ENCODE peak calls at places on chromosomes 16 and 17, in six cellular contexts. Q is IMR-90, U is neuronal stem cell, E is H9, Z is H1, R is mesenchymal stem cell. P is an unnamed sample.

GRCh38 chr17:63550816-63551639 is 751 bp downstream of the DCAF7 start:
- DNase-seq in Q (peak; percentile 29), U (peak; percentile 48), E (peak; percentile 69), Z (peak; percentile 51), R (peak; percentile 76), P (peak; percentile 65)

GRCh38 chr16:71542377-71542776 is 16.2 kb downstream of the CHST4 start:
- DNase-seq in Q (peak; percentile 6), U (peak; percentile 56), E (peak; percentile 83), Z (peak; percentile 89), R (peak; percentile 20), P (peak; percentile 82)

GRCh38 chr17:41785876-41786226 is 660 bp downstream of the JUP start:
- DNase-seq in Q (no peak), U (no peak), E (peak; percentile 87), Z (peak; percentile 76), R (no peak), P (peak; percentile 80)

GRCh38 chr16:30741461-30741914 is 6.7 kb upstream of the PHKG2 start:
- DNase-seq in Q (peak; percentile 92), U (no peak), E (peak; percentile 63), Z (no peak), R (peak; percentile 92), P (peak; percentile 96)

GRCh38 chr16:10610499-10611184 is 30.2 kb upstream of the EMP2 start:
- DNase-seq in Q (no peak), U (no peak), E (no peak), Z (no peak), R (no peak), P (no peak)

GRCh38 chr17:41914358-41914766 is 4.4 kb downstream of the ACLY start:
- DNase-seq in Q (peak; percentile 24), U (no peak), E (no peak), Z (no peak), R (peak; percentile 48), P (peak; percentile 36)

GRCh38 chr17:10844667-10845387 is 6.9 kb upstream of the PIRT start:
- DNase-seq in Q (peak; percentile 53), U (peak; percentile 58), E (peak; percentile 90), Z (peak; percentile 81), R (peak; percentile 57), P (peak; percentile 83)

GRCh38 chr16:55480228-55480655 is 1.2 kb downstream of the MMP2 start:
- DNase-seq in Q (peak; percentile 93), U (no peak), E (peak; percentile 46), Z (peak; percentile 63), R (peak; percentile 93), P (peak; percentile 53)

GRCh38 chr16:30660424-30661251 is 2.4 kb downstream of the FBRS start:
- DNase-seq in Q (peak; percentile 58), U (no peak), E (no peak), Z (no peak), R (peak; percentile 53), P (no peak)

GRCh38 chr16:50151322-50151721 is 1.8 kb upstream of the TENT4B start:
- DNase-seq in Q (no peak), U (no peak), E (no peak), Z (no peak), R (no peak), P (no peak)

GRCh38 chr16:64996641-64997040 is 125.2 kb downstream of the CDH11 start:
- DNase-seq in Q (no peak), U (no peak), E (no peak), Z (no peak), R (no peak), P (no peak)

GRCh38 chr17:68455756-68456528 is 1.4 kb downstream of the WIPI1 start:
- DNase-seq in Q (peak; percentile 89), U (no peak), E (no peak), Z (no peak), R (peak; percentile 82), P (peak; percentile 27)

GRCh38 chr17:30237296-30238002 is 2.0 kb upstream of the SLC6A4 start:
- DNase-seq in Q (no peak), U (no peak), E (no peak), Z (peak; percentile 57), R (no peak), P (no peak)

GRCh38 chr16:80174416-80174815 is 366.4 kb upstream of the DYNLRB2 start:
- DNase-seq in Q (peak; percentile 89), U (no peak), E (no peak), Z (no peak), R (peak; percentile 79), P (peak; percentile 21)

GRCh38 chr16:57603110-57604024 is 25.1 kb upstream of the ADGRG1 start:
- DNase-seq in Q (no peak), U (no peak), E (no peak), Z (no peak), R (no peak), P (no peak)

GRCh38 chr16:55861288-55861687 is 13.9 kb downstream of the CES5A start:
- DNase-seq in Q (no peak), U (no peak), E (no peak), Z (no peak), R (no peak), P (no peak)

GRCh38 chr17:67180275-67180674 is 64.7 kb downstream of the HELZ start:
- DNase-seq in Q (no peak), U (no peak), E (no peak), Z (no peak), R (peak; percentile 60), P (no peak)

GRCh38 chr16:86517652-86518258 is 7.4 kb downstream of the FOXF1 start:
- DNase-seq in Q (peak; percentile 88), U (peak; percentile 51), E (peak; percentile 80), Z (peak; percentile 82), R (peak; percentile 88), P (peak; percentile 79)

GRCh38 chr17:1447061-1447460 is 9.0 kb downstream of the CRK start:
- DNase-seq in Q (no peak), U (no peak), E (no peak), Z (no peak), R (peak; percentile 41), P (no peak)

GRCh38 chr16:71263581-71263980 is 25.6 kb downstream of the CMTR2 start:
- DNase-seq in Q (no peak), U (no peak), E (no peak), Z (no peak), R (no peak), P (no peak)

GRCh38 chr16:46974352-46974751 is 878 bp upstream of the DNAJA2 start:
- DNase-seq in Q (no peak), U (no peak), E (no peak), Z (no peak), R (peak; percentile 22), P (peak; percentile 34)

GRCh38 chr17:2172447-2172938 is 117.6 kb downstream of the HIC1 start:
- DNase-seq in Q (peak; percentile 92), U (no peak), E (no peak), Z (no peak), R (no peak), P (peak; percentile 57)

GRCh38 chr16:22373662-22374310 is 633 bp downstream of the CDR2 start:
- DNase-seq in Q (no peak), U (peak; percentile 23), E (peak; percentile 38), Z (no peak), R (peak; percentile 43), P (peak; percentile 44)

GRCh38 chr16:67448580-67448979 is 17.7 kb downstream of the HSD11B2 start:
- DNase-seq in Q (no peak), U (no peak), E (no peak), Z (no peak), R (no peak), P (no peak)

GRCh38 chr17:9217151-9218067 is 196.1 kb downstream of the NTN1 start:
- DNase-seq in Q (peak; percentile 62), U (no peak), E (no peak), Z (no peak), R (peak; percentile 75), P (peak; percentile 89)

GRCh38 chr17:80921159-80921558 is 70.5 kb upstream of the CHMP6 start:
- DNase-seq in Q (no peak), U (no peak), E (no peak), Z (no peak), R (no peak), P (no peak)

GRCh38 chr17:41061969-41062368 is 2.1 kb upstream of the KRTAP2-3 start:
- DNase-seq in Q (peak; percentile 97), U (no peak), E (no peak), Z (no peak), R (peak; percentile 70), P (peak; percentile 10)

GRCh38 chr17:81815646-81815985 is 11.7 kb downstream of the GCGR start:
- DNase-seq in Q (no peak), U (no peak), E (no peak), Z (no peak), R (no peak), P (no peak)

GRCh38 chr17:27952366-27952765 is 59.2 kb upstream of the LYRM9 start:
- DNase-seq in Q (no peak), U (no peak), E (no peak), Z (no peak), R (no peak), P (no peak)

GRCh38 chr17:31394544-31394943 is 3.1 kb downstream of the RAB11FIP4 start:
- DNase-seq in Q (peak; percentile 77), U (peak; percentile 72), E (peak; percentile 85), Z (peak; percentile 88), R (peak; percentile 69), P (peak; percentile 80)

GRCh38 chr17:60901222-60901621 is 223.6 kb downstream of the BCAS3 start:
- DNase-seq in Q (peak; percentile 25), U (no peak), E (no peak), Z (no peak), R (no peak), P (no peak)

GRCh38 chr16:8641671-8642070 is 20.2 kb downstream of the METTL22 start:
- DNase-seq in Q (no peak), U (no peak), E (no peak), Z (no peak), R (no peak), P (no peak)

GRCh38 chr16:25192096-25192495 is 24.7 kb upstream of the AQP8 start:
- DNase-seq in Q (peak; percentile 19), U (no peak), E (no peak), Z (no peak), R (no peak), P (peak; percentile 15)

GRCh38 chr16:86664518-86665318 is 86.4 kb downstream of the FOXL1 start:
- DNase-seq in Q (peak; percentile 98), U (no peak), E (no peak), Z (no peak), R (peak; percentile 99), P (peak; percentile 68)

GRCh38 chr17:34364741-34365140 is 1.7 kb upstream of the CCL1 start:
- DNase-seq in Q (no peak), U (no peak), E (peak; percentile 13), Z (no peak), R (no peak), P (no peak)

GRCh38 chr16:1002399-1003161 is 21.0 kb downstream of the SOX8 start:
- DNase-seq in Q (peak; percentile 81), U (no peak), E (peak; percentile 46), Z (no peak), R (peak; percentile 80), P (peak; percentile 69)
- H2BK15ac ChIP-seq in Q (no peak overlapping the region), U (peak overlapping the region; percentile 94), E (no peak overlapping the region), Z (no peak overlapping the region), R (no peak overlapping the region), P (no peak overlapping the region)

GRCh38 chr16:53085539-53086450 is 31.0 kb downstream of the CHD9 start:
- DNase-seq in Q (no peak), U (no peak), E (no peak), Z (no peak), R (no peak), P (peak; percentile 57)
- H3K4ac ChIP-seq in Q (peak overlapping the region; percentile 40), U (no peak overlapping the region), E (no peak overlapping the region), Z (no peak overlapping the region), R (no peak overlapping the region), P (peak overlapping the region; percentile 2)

GRCh38 chr16:75058815-75059214 is 57.8 kb downstream of the LDHD start:
- DNase-seq in Q (peak; percentile 43), U (no peak), E (no peak), Z (no peak), R (no peak), P (peak; percentile 57)
- H2BK15ac ChIP-seq in Q (no peak overlapping the region), U (no peak overlapping the region), E (no peak overlapping the region), Z (no peak overlapping the region), R (no peak overlapping the region), P (no peak overlapping the region)

GRCh38 chr17:72123496-72123963 is 2.7 kb downstream of the SOX9 start:
- DNase-seq in Q (no peak), U (no peak), E (no peak), Z (peak; percentile 60), R (no peak), P (no peak)
- H3K4ac ChIP-seq in Q (peak overlapping the region; percentile 61), U (peak overlapping the region; percentile 57), E (no peak overlapping the region), Z (no peak overlapping the region), R (peak overlapping the region; percentile 78), P (no peak overlapping the region)